ENCODE peak calls at places on chromosomes 16 and 17, in six cellular contexts. Y, D, L, A, K and X are unnamed samples.

GRCh38 chr17:8830141-8830540 is 31.0 kb upstream of the MFSD6L start:
- DNase-seq in A (no peak), Y (no peak), L (no peak), K (no peak), D (no peak), X (no peak)

GRCh38 chr17:63477471-63478440 is 895 bp downstream of the ACE start:
- DNase-seq in A (no peak), Y (no peak), D (peak; percentile 66), K (peak; percentile 60), L (no peak), X (no peak)

GRCh38 chr17:76791053-76791980 is 53.4 kb downstream of the MFSD11 start:
- DNase-seq in L (no peak), A (peak; percentile 72), D (no peak), Y (no peak), K (peak; percentile 30), X (peak; percentile 78)

GRCh38 chr17:61248399-61248798 is 151.2 kb upstream of the TBX2 start:
- DNase-seq in D (no peak), Y (no peak), L (no peak), A (peak; percentile 28), K (no peak), X (peak; percentile 39)

GRCh38 chr17:4354862-4355514 is 11.5 kb downstream of the UBE2G1 start:
- DNase-seq in A (no peak), D (no peak), K (no peak), L (no peak), Y (no peak), X (peak; percentile 5)

GRCh38 chr17:43418441-43419374 is 19.9 kb downstream of the ARL4D start:
- DNase-seq in A (peak; percentile 94), L (no peak), K (peak; percentile 83), D (peak; percentile 42), Y (no peak), X (peak; percentile 96)

GRCh38 chr17:50889528-50890118 is 23.5 kb upstream of the TOB1 start:
- DNase-seq in L (no peak), Y (no peak), K (no peak), D (no peak), A (no peak), X (no peak)

GRCh38 chr16:2741168-2741567 is 11.3 kb upstream of the SRRM2 start:
- DNase-seq in A (no peak), L (peak; percentile 44), K (no peak), Y (no peak), D (no peak), X (no peak)

GRCh38 chr16:26772503-26772902 is 294.2 kb upstream of the C16orf82 start:
- DNase-seq in L (no peak), A (no peak), Y (no peak), K (no peak), D (no peak), X (no peak)

GRCh38 chr17:70137451-70138230 is 31.7 kb upstream of the KCNJ2 start:
- DNase-seq in L (no peak), Y (no peak), K (no peak), D (no peak), A (peak; percentile 85), X (peak; percentile 77)

GRCh38 chr17:72683506-72684404 is 408.7 kb downstream of the SLC39A11 start:
- DNase-seq in L (no peak), D (no peak), A (peak; percentile 90), K (no peak), Y (no peak), X (peak; percentile 97)

GRCh38 chr17:45907720-45908395 is 13.5 kb downstream of the MAPT start:
- DNase-seq in Y (no peak), D (peak; percentile 55), A (no peak), L (no peak), K (peak; percentile 66), X (no peak)

GRCh38 chr16:79093554-79093967 is 507.0 kb downstream of the MAF start:
- DNase-seq in D (no peak), K (no peak), L (peak; percentile 68), Y (no peak), A (no peak), X (no peak)

GRCh38 chr17:71176315-71176714 is 944.5 kb upstream of the SOX9 start:
- DNase-seq in A (no peak), L (no peak), Y (no peak), D (no peak), K (no peak), X (no peak)

GRCh38 chr16:50627419-50627818 is 53.7 kb downstream of the SNX20 start:
- DNase-seq in Y (no peak), D (peak; percentile 41), A (peak; percentile 68), K (no peak), L (no peak), X (peak; percentile 26)

GRCh38 chr16:50318796-50319578 is 49.8 kb downstream of the BRD7 start:
- DNase-seq in L (no peak), D (no peak), A (no peak), K (no peak), Y (no peak), X (no peak)

GRCh38 chr17:49204521-49204920 is 5.9 kb downstream of the GNGT2 start:
- DNase-seq in Y (no peak), D (no peak), K (no peak), L (no peak), A (peak; percentile 56), X (no peak)

GRCh38 chr17:81480140-81480917 is 32.3 kb downstream of the ACTG1 start:
- DNase-seq in L (no peak), D (peak; percentile 54), Y (no peak), A (peak; percentile 78), K (no peak), X (peak; percentile 78)

GRCh38 chr16:84374160-84374489 is 5.8 kb downstream of the ATP2C2 start:
- DNase-seq in D (no peak), L (no peak), K (no peak), A (no peak), Y (no peak), X (no peak)

GRCh38 chr17:46832945-46833839 is 14.7 kb upstream of the WNT3 start:
- DNase-seq in A (peak; percentile 82), D (no peak), L (no peak), K (peak; percentile 27), Y (no peak), X (peak; percentile 63)

GRCh38 chr17:78022425-78022824 is 63.9 kb downstream of the TNRC6C start:
- DNase-seq in K (no peak), D (no peak), A (peak; percentile 76), L (no peak), Y (no peak), X (peak; percentile 41)

GRCh38 chr17:42189651-42189965 is 4.4 kb upstream of the HCRT start:
- DNase-seq in D (no peak), L (peak; percentile 52), K (no peak), Y (no peak), A (no peak), X (no peak)

GRCh38 chr16:68479271-68479670 is 31.0 kb upstream of the SMPD3 start:
- DNase-seq in Y (no peak), D (no peak), A (no peak), L (no peak), K (no peak), X (peak; percentile 10)

GRCh38 chr17:28765038-28765437 is 21.2 kb downstream of the TRAF4 start:
- DNase-seq in Y (no peak), A (no peak), L (no peak), D (no peak), K (no peak), X (no peak)

GRCh38 chr17:32755045-32755805 is 121.7 kb downstream of the MYO1D start:
- DNase-seq in L (no peak), Y (no peak), K (peak; percentile 79), D (peak; percentile 56), A (peak; percentile 75), X (peak; percentile 68)

GRCh38 chr17:77772899-77773358 is 185.6 kb upstream of the TNRC6C start:
- DNase-seq in Y (no peak), D (no peak), A (no peak), L (no peak), K (no peak), X (no peak)